ENCODE peak calls at places on chromosomes 5 and 9, in four cellular contexts. L is activated effector memory CD4-positive, alpha-beta T cell treated with anti-CD3 and anti-CD28 coated beads, Interleukin-2, amount 50 U/mL, for 16 hours; V is nucleus accumbens; X is GM23248. P is an unnamed sample.

GRCh38 chr9:88303785-88304495 is 84.3 kb upstream of the SPIN1 start:
- DNase-seq in L (peak; percentile 73), V (no peak), X (peak; percentile 79), P (no peak)

GRCh38 chr9:124810513-124811355 is 33.8 kb downstream of the OLFML2A start:
- DNase-seq in L (no peak), V (no peak), X (peak; percentile 85), P (no peak)

GRCh38 chr9:2338770-2339169 is 282.8 kb upstream of the VLDLR start:
- DNase-seq in L (no peak), V (no peak), X (no peak), P (no peak)

GRCh38 chr9:84300271-84300670 is 40.3 kb downstream of the SLC28A3 start:
- DNase-seq in L (no peak), V (no peak), X (peak; percentile 88), P (no peak)

GRCh38 chr9:129445794-129446306 is 175.1 kb downstream of the C9orf50 start:
- DNase-seq in L (no peak), V (no peak), X (no peak), P (peak; percentile 51)

GRCh38 chr5:95957804-95958203 is 3.8 kb downstream of the ELL2 start:
- DNase-seq in L (no peak), V (no peak), X (no peak), P (no peak)

GRCh38 chr9:137311971-137312851 is 10.1 kb upstream of the NRARP start:
- DNase-seq in L (peak; percentile 54), V (no peak), X (no peak), P (no peak)

GRCh38 chr5:137453476-137454080 is 45.5 kb downstream of the SPOCK1 start:
- DNase-seq in L (no peak), V (no peak), X (peak; percentile 73), P (no peak)

GRCh38 chr5:176438959-176439757 is 9.0 kb upstream of the FAF2 start:
- DNase-seq in L (no peak), V (no peak), X (peak; percentile 61), P (no peak)

GRCh38 chr5:176535655-176536131 is 1.5 kb downstream of the RNF44 start:
- DNase-seq in L (peak; percentile 67), V (no peak), X (peak; percentile 37), P (no peak)

GRCh38 chr5:141359790-141360426 is at the start of gene PCDHGB2:
- DNase-seq in L (no peak), V (no peak), X (peak; percentile 44), P (no peak)

GRCh38 chr9:120571443-120572257 is 8.3 kb downstream of the CDK5RAP2 start:
- DNase-seq in L (no peak), V (peak; percentile 32), X (peak; percentile 92), P (no peak)

GRCh38 chr9:69420611-69421270 is 95.7 kb downstream of the ENTREP1 start:
- DNase-seq in L (no peak), V (no peak), X (peak; percentile 58), P (no peak)

GRCh38 chr5:173629628-173630027 is 13.2 kb upstream of the BOD1 start:
- DNase-seq in L (no peak), V (no peak), X (no peak), P (peak; percentile 59)

GRCh38 chr9:98521141-98521540 is 187.6 kb downstream of the GABBR2 start:
- DNase-seq in L (no peak), V (no peak), X (peak; percentile 92), P (no peak)

GRCh38 chr5:61525573-61526142 is 193.6 kb downstream of the ZSWIM6 start:
- DNase-seq in L (no peak), V (no peak), X (no peak), P (no peak)

GRCh38 chr5:88364991-88365390 is 96.3 kb upstream of the TMEM161B start:
- DNase-seq in L (no peak), V (no peak), X (no peak), P (no peak)

GRCh38 chr9:77839459-77840140 is 191.5 kb upstream of the GNA14 start:
- DNase-seq in L (no peak), V (no peak), X (peak; percentile 72), P (no peak)

GRCh38 chr9:22992781-22993180 is 546.2 kb downstream of the DMRTA1 start:
- DNase-seq in L (no peak), V (no peak), X (peak; percentile 35), P (no peak)

GRCh38 chr5:169398515-169398914 is 97.6 kb upstream of the SLIT3 start:
- DNase-seq in L (no peak), V (no peak), X (no peak), P (no peak)

P was measured in WERI-Rb-1.